ENCODE peak calls at places on chromosomes 2 and 18, in six cellular contexts. One of them, this sample, is unnamed.

GRCh38 chr2:118835739-118836410 is 11.6 kb downstream of the EN1 start:
- DNase-seq in psoas muscle: peak; percentile 67
- DNase-seq in sigmoid colon: no peak
- DNase-seq in CD8-positive, alpha-beta T cell: no peak
- DNase-seq in dorsolateral prefrontal cortex: no peak
- DNase-seq in ovary: no peak
- DNase-seq in this sample: no peak

GRCh38 chr2:102187191-102188150 is 648 bp downstream of the IL1RL2 start:
- DNase-seq in psoas muscle: peak; percentile 70
- DNase-seq in sigmoid colon: peak; percentile 79
- DNase-seq in CD8-positive, alpha-beta T cell: peak; percentile 47
- DNase-seq in dorsolateral prefrontal cortex: peak; percentile 28
- DNase-seq in ovary: peak; percentile 51
- DNase-seq in this sample: no peak

GRCh38 chr2:38653715-38654494 is 12.0 kb upstream of the GALM start:
- DNase-seq in psoas muscle: no peak
- DNase-seq in sigmoid colon: no peak
- DNase-seq in CD8-positive, alpha-beta T cell: no peak
- DNase-seq in dorsolateral prefrontal cortex: no peak
- DNase-seq in ovary: no peak
- DNase-seq in this sample: no peak

GRCh38 chr2:100984892-100985307 is 17.2 kb upstream of the RPL31 start:
- DNase-seq in psoas muscle: peak; percentile 78
- DNase-seq in sigmoid colon: peak; percentile 86
- DNase-seq in CD8-positive, alpha-beta T cell: peak; percentile 86
- DNase-seq in dorsolateral prefrontal cortex: peak; percentile 72
- DNase-seq in ovary: peak; percentile 76
- DNase-seq in this sample: peak; percentile 79

GRCh38 chr18:23141022-23141999 is 6.0 kb downstream of the CABLES1 start:
- DNase-seq in psoas muscle: no peak
- DNase-seq in sigmoid colon: no peak
- DNase-seq in CD8-positive, alpha-beta T cell: no peak
- DNase-seq in dorsolateral prefrontal cortex: no peak
- DNase-seq in ovary: peak; percentile 52
- DNase-seq in this sample: no peak

GRCh38 chr2:24345937-24346336 is 14.4 kb downstream of the ITSN2 start:
- DNase-seq in psoas muscle: no peak
- DNase-seq in sigmoid colon: no peak
- DNase-seq in CD8-positive, alpha-beta T cell: no peak
- DNase-seq in dorsolateral prefrontal cortex: no peak
- DNase-seq in ovary: no peak
- DNase-seq in this sample: no peak

GRCh38 chr2:37230581-37230980 is 815 bp downstream of the CEBPZ start:
- DNase-seq in psoas muscle: no peak
- DNase-seq in sigmoid colon: no peak
- DNase-seq in CD8-positive, alpha-beta T cell: no peak
- DNase-seq in dorsolateral prefrontal cortex: no peak
- DNase-seq in ovary: no peak
- DNase-seq in this sample: no peak

GRCh38 chr2:33598472-33599174 is 476 bp downstream of the FAM98A start:
- DNase-seq in psoas muscle: peak; percentile 40
- DNase-seq in sigmoid colon: no peak
- DNase-seq in CD8-positive, alpha-beta T cell: peak; percentile 23
- DNase-seq in dorsolateral prefrontal cortex: no peak
- DNase-seq in ovary: peak; percentile 41
- DNase-seq in this sample: peak; percentile 51

GRCh38 chr18:49273201-49273880 is 187.1 kb downstream of the DYM start:
- DNase-seq in psoas muscle: no peak
- DNase-seq in sigmoid colon: no peak
- DNase-seq in CD8-positive, alpha-beta T cell: no peak
- DNase-seq in dorsolateral prefrontal cortex: no peak
- DNase-seq in ovary: no peak
- DNase-seq in this sample: no peak

GRCh38 chr2:77519888-77520506 is 2.2 kb downstream of the LRRTM4 start:
- DNase-seq in psoas muscle: no peak
- DNase-seq in sigmoid colon: no peak
- DNase-seq in CD8-positive, alpha-beta T cell: no peak
- DNase-seq in dorsolateral prefrontal cortex: no peak
- DNase-seq in ovary: no peak
- DNase-seq in this sample: no peak

GRCh38 chr2:77521931-77522470 is at the start of gene LRRTM4:
- DNase-seq in psoas muscle: no peak
- DNase-seq in sigmoid colon: no peak
- DNase-seq in CD8-positive, alpha-beta T cell: no peak
- DNase-seq in dorsolateral prefrontal cortex: no peak
- DNase-seq in ovary: no peak
- DNase-seq in this sample: peak; percentile 57

GRCh38 chr2:77520981-77521380 is 1.2 kb downstream of the LRRTM4 start:
- DNase-seq in psoas muscle: no peak
- DNase-seq in sigmoid colon: no peak
- DNase-seq in CD8-positive, alpha-beta T cell: no peak
- DNase-seq in dorsolateral prefrontal cortex: no peak
- DNase-seq in ovary: no peak
- DNase-seq in this sample: no peak

GRCh38 chr2:77521482-77521881 is 694 bp downstream of the LRRTM4 start:
- DNase-seq in psoas muscle: no peak
- DNase-seq in sigmoid colon: no peak
- DNase-seq in CD8-positive, alpha-beta T cell: no peak
- DNase-seq in dorsolateral prefrontal cortex: no peak
- DNase-seq in ovary: no peak
- DNase-seq in this sample: no peak

GRCh38 chr2:77519164-77519887 is 2.9 kb downstream of the LRRTM4 start:
- DNase-seq in psoas muscle: no peak
- DNase-seq in sigmoid colon: no peak
- DNase-seq in CD8-positive, alpha-beta T cell: no peak
- DNase-seq in dorsolateral prefrontal cortex: no peak
- DNase-seq in ovary: no peak
- DNase-seq in this sample: peak; percentile 37
- H3K4me3 ChIP-seq in psoas muscle: no peak overlapping the region
- H3K4me3 ChIP-seq in sigmoid colon: peak overlapping the region; percentile 8
- H3K4me3 ChIP-seq in CD8-positive, alpha-beta T cell: no peak overlapping the region
- H3K4me3 ChIP-seq in dorsolateral prefrontal cortex: peak overlapping the region; percentile 56
- H3K4me3 ChIP-seq in ovary: no peak overlapping the region
- H3K4me3 ChIP-seq in this sample: no peak overlapping the region

GRCh38 chr2:172128484-172128883 is 25.8 kb upstream of the DLX2 start:
- DNase-seq in psoas muscle: no peak
- DNase-seq in sigmoid colon: no peak
- DNase-seq in CD8-positive, alpha-beta T cell: no peak
- DNase-seq in dorsolateral prefrontal cortex: no peak
- DNase-seq in ovary: no peak
- DNase-seq in this sample: no peak

GRCh38 chr2:172129404-172129803 is 26.7 kb upstream of the DLX2 start:
- DNase-seq in psoas muscle: no peak
- DNase-seq in sigmoid colon: no peak
- DNase-seq in CD8-positive, alpha-beta T cell: no peak
- DNase-seq in dorsolateral prefrontal cortex: no peak
- DNase-seq in ovary: no peak
- DNase-seq in this sample: no peak

GRCh38 chr2:172135446-172135845 is 32.7 kb upstream of the DLX2 start:
- DNase-seq in psoas muscle: no peak
- DNase-seq in sigmoid colon: no peak
- DNase-seq in CD8-positive, alpha-beta T cell: no peak
- DNase-seq in dorsolateral prefrontal cortex: no peak
- DNase-seq in ovary: no peak
- DNase-seq in this sample: no peak

GRCh38 chr2:172134270-172134669 is 31.6 kb upstream of the DLX2 start:
- DNase-seq in psoas muscle: no peak
- DNase-seq in sigmoid colon: no peak
- DNase-seq in CD8-positive, alpha-beta T cell: no peak
- DNase-seq in dorsolateral prefrontal cortex: no peak
- DNase-seq in ovary: no peak
- DNase-seq in this sample: no peak

GRCh38 chr2:172131713-172132555 is 29.2 kb upstream of the DLX2 start:
- DNase-seq in psoas muscle: no peak
- DNase-seq in sigmoid colon: no peak
- DNase-seq in CD8-positive, alpha-beta T cell: no peak
- DNase-seq in dorsolateral prefrontal cortex: no peak
- DNase-seq in ovary: no peak
- DNase-seq in this sample: peak; percentile 24
- H3K27ac ChIP-seq in psoas muscle: no peak overlapping the region
- H3K27ac ChIP-seq in sigmoid colon: no peak overlapping the region
- H3K27ac ChIP-seq in CD8-positive, alpha-beta T cell: no peak overlapping the region
- H3K27ac ChIP-seq in dorsolateral prefrontal cortex: no peak overlapping the region
- H3K27ac ChIP-seq in ovary: no peak overlapping the region
- H3K27ac ChIP-seq in this sample: no peak overlapping the region

DNA sequence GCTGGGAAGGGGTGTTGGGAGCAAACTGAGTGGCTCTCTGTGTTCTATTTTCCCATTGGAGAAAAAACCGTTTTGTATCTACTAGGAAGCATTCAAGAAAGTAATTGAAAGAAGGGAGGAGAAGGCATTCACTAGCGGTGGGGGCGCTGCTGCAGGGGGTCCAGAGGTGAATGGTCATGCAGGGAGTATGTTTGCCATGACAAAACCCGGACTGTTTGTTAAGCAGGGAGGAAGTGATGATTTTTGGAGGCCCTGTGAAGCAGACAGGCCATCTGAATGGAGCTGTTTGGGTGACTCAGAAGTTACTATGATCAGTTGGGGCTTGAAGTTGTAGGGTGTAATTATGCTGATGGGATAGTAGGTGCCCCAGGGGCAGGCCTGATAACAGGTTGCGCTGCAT is 7.0 kb downstream of the TAF4B start:
- DNase-seq in psoas muscle: no peak
- DNase-seq in sigmoid colon: no peak
- DNase-seq in CD8-positive, alpha-beta T cell: no peak
- DNase-seq in dorsolateral prefrontal cortex: no peak
- DNase-seq in ovary: no peak
- DNase-seq in this sample: no peak
- H3K4me3 ChIP-seq in psoas muscle: no peak overlapping the region
- H3K4me3 ChIP-seq in sigmoid colon: no peak overlapping the region
- H3K4me3 ChIP-seq in CD8-positive, alpha-beta T cell: no peak overlapping the region
- H3K4me3 ChIP-seq in dorsolateral prefrontal cortex: no peak overlapping the region
- H3K4me3 ChIP-seq in ovary: no peak overlapping the region
- H3K4me3 ChIP-seq in this sample: no peak overlapping the region

GRCh38 chr18:3665187-3665586 is 215.2 kb downstream of the TGIF1 start:
- DNase-seq in psoas muscle: no peak
- DNase-seq in sigmoid colon: no peak
- DNase-seq in CD8-positive, alpha-beta T cell: no peak
- DNase-seq in dorsolateral prefrontal cortex: no peak
- DNase-seq in ovary: no peak
- DNase-seq in this sample: no peak

GRCh38 chr18:3665780-3666525 is 216.0 kb downstream of the TGIF1 start:
- DNase-seq in psoas muscle: peak; percentile 73
- DNase-seq in sigmoid colon: peak; percentile 91
- DNase-seq in CD8-positive, alpha-beta T cell: peak; percentile 78
- DNase-seq in dorsolateral prefrontal cortex: peak; percentile 79
- DNase-seq in ovary: peak; percentile 89
- DNase-seq in this sample: peak; percentile 88

GRCh38 chr18:3666526-3667254 is 216.7 kb downstream of the TGIF1 start:
- DNase-seq in psoas muscle: no peak
- DNase-seq in sigmoid colon: no peak
- DNase-seq in CD8-positive, alpha-beta T cell: no peak
- DNase-seq in dorsolateral prefrontal cortex: no peak
- DNase-seq in ovary: no peak
- DNase-seq in this sample: no peak

GRCh38 chr18:3663870-3664512 is 214.0 kb downstream of the TGIF1 start:
- DNase-seq in psoas muscle: no peak
- DNase-seq in sigmoid colon: no peak
- DNase-seq in CD8-positive, alpha-beta T cell: no peak
- DNase-seq in dorsolateral prefrontal cortex: no peak
- DNase-seq in ovary: no peak
- DNase-seq in this sample: no peak

DNA sequence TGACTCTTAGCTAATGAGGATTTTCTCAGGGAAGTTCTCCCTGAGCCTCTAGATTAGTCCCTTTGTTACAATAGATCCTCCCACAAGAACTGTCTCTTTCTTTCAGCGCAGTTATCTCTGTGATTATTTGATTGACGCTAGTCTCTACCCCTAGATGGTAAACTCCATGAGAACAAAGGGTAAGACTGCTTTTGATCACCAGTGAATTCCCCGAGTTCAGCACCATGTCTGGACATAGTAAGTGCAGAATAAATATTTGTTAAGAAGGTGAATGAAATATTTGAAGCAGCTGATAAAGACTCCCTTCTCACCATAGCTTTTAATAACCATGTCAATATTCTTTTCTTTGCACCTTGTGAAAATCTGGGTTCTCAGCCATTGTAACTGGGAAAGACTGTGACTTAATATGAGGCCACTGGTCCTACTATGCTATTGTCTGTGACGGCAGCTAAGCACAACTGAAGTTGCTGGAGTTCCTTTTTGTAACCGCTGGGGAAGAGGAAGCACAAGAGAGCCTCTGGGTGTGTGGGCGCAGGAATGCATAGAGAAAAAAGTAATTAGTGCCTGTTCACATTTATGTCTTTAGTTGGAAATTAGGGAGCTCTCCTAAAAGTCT is 214.7 kb downstream of the TGIF1 start:
- DNase-seq in psoas muscle: no peak
- DNase-seq in sigmoid colon: no peak
- DNase-seq in CD8-positive, alpha-beta T cell: no peak
- DNase-seq in dorsolateral prefrontal cortex: no peak
- DNase-seq in ovary: no peak
- DNase-seq in this sample: no peak
- H3K27ac ChIP-seq in psoas muscle: no peak overlapping the region
- H3K27ac ChIP-seq in sigmoid colon: no peak overlapping the region
- H3K27ac ChIP-seq in CD8-positive, alpha-beta T cell: no peak overlapping the region
- H3K27ac ChIP-seq in dorsolateral prefrontal cortex: no peak overlapping the region
- H3K27ac ChIP-seq in ovary: no peak overlapping the region
- H3K27ac ChIP-seq in this sample: peak overlapping the region; percentile 95

DNA sequence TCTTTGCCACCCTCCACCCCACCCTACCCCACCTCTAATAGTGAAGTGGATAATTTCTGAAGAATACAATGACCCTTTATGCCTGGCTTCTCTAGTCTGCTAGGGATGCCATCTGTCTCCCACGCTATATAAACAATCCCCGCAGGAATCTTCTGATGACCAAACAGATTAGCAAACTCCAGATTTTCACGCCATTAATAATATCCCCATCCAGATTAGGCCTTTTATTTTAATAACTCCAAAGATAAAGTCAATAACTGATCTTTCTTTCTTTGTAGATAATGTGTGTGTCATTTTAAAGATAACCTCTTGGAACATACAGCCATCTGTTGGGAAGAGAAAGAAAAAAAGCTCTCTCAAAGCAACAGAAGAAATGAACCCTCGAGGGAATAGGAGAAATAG is 47.9 kb upstream of the CCDC150 start:
- DNase-seq in psoas muscle: no peak
- DNase-seq in sigmoid colon: no peak
- DNase-seq in CD8-positive, alpha-beta T cell: no peak
- DNase-seq in dorsolateral prefrontal cortex: no peak
- DNase-seq in ovary: no peak
- DNase-seq in this sample: no peak
- H3K4me3 ChIP-seq in psoas muscle: no peak overlapping the region
- H3K4me3 ChIP-seq in sigmoid colon: no peak overlapping the region
- H3K4me3 ChIP-seq in CD8-positive, alpha-beta T cell: no peak overlapping the region
- H3K4me3 ChIP-seq in dorsolateral prefrontal cortex: peak overlapping the region; percentile 64
- H3K4me3 ChIP-seq in ovary: no peak overlapping the region
- H3K4me3 ChIP-seq in this sample: peak overlapping the region; percentile 46

GRCh38 chr2:186573528-186573927 is 16.3 kb upstream of the ITGAV start:
- DNase-seq in psoas muscle: no peak
- DNase-seq in sigmoid colon: no peak
- DNase-seq in CD8-positive, alpha-beta T cell: no peak
- DNase-seq in dorsolateral prefrontal cortex: no peak
- DNase-seq in ovary: no peak
- DNase-seq in this sample: no peak
- H3K27ac ChIP-seq in psoas muscle: no peak overlapping the region
- H3K27ac ChIP-seq in sigmoid colon: no peak overlapping the region
- H3K27ac ChIP-seq in CD8-positive, alpha-beta T cell: no peak overlapping the region
- H3K27ac ChIP-seq in dorsolateral prefrontal cortex: no peak overlapping the region
- H3K27ac ChIP-seq in ovary: no peak overlapping the region
- H3K27ac ChIP-seq in this sample: no peak overlapping the region